ENCODE peak calls at places on chromosomes 13 and 19, in four cellular contexts. Y is HCT116, G is SK-N-SH, Z is H1. S is an unnamed sample.

GRCh38 chr19:35746556-35746955 is 1.1 kb downstream of the PSENEN start:
- DNase-seq in Y (no peak), Z (no peak), G (no peak), S (no peak)

GRCh38 chr13:76830805-76831204 is 55.4 kb downstream of the KCTD12 start:
- DNase-seq in Y (no peak), Z (no peak), G (no peak), S (peak; percentile 2)

GRCh38 chr19:21202865-21203494 is 61.1 kb downstream of the ZNF431 start:
- DNase-seq in G (peak; percentile 49), Z (peak; percentile 63), Y (peak; percentile 32), S (peak; percentile 92)

GRCh38 chr19:49590971-49591730 is at the start of gene PRR12:
- DNase-seq in G (peak; percentile 89), Y (no peak), Z (peak; percentile 77), S (peak; percentile 83)

GRCh38 chr13:32408999-32409313 is 19.0 kb downstream of the N4BP2L1 start:
- DNase-seq in Y (no peak), Z (no peak), G (no peak), S (no peak)

GRCh38 chr13:113413898-113414282 is 39.4 kb downstream of the ADPRHL1 start:
- DNase-seq in Z (no peak), Y (no peak), G (no peak), S (no peak)

GRCh38 chr13:70890289-70890688 is 782.0 kb upstream of the KLHL1 start:
- DNase-seq in Y (no peak), Z (no peak), G (no peak), S (peak; percentile 7)

GRCh38 chr19:39927524-39928356 is 6.7 kb downstream of the FCGBP start:
- DNase-seq in Y (no peak), Z (no peak), G (no peak), S (no peak)

GRCh38 chr19:38647966-38648788 is 728 bp downstream of the ACTN4 start:
- DNase-seq in Z (no peak), G (peak; percentile 49), Y (no peak), S (no peak)

GRCh38 chr13:19305434-19305833 is 123.8 kb upstream of the TUBA3C start:
- DNase-seq in G (no peak), Z (no peak), Y (no peak), S (no peak)

GRCh38 chr13:45055902-45056648 is 64.2 kb upstream of the GTF2F2 start:
- DNase-seq in G (no peak), Z (no peak), Y (peak; percentile 42), S (no peak)

GRCh38 chr19:18596752-18597157 is 8.2 kb downstream of the REX1BD start:
- DNase-seq in Z (peak; percentile 91), Y (peak; percentile 10), G (peak; percentile 89), S (peak; percentile 87)

GRCh38 chr13:76019421-76020044 is 383.4 kb downstream of the LMO7 start:
- DNase-seq in G (peak; percentile 11), Y (peak; percentile 28), Z (peak; percentile 78), S (peak; percentile 88)

GRCh38 chr13:92806215-92806614 is 420.4 kb upstream of the GPC6 start:
- DNase-seq in Y (no peak), G (no peak), Z (no peak), S (no peak)

GRCh38 chr19:3068071-3068470 is 5.8 kb upstream of the TLE5 start:
- DNase-seq in Y (no peak), G (peak; percentile 82), Z (no peak), S (no peak)

GRCh38 chr19:52922841-52923781 is at the start of gene ZNF888:
- DNase-seq in Z (peak; percentile 93), Y (peak; percentile 59), G (peak; percentile 91), S (peak; percentile 91)

GRCh38 chr19:8731428-8732169 is 10.2 kb downstream of the OR2Z1 start:
- DNase-seq in Z (no peak), G (no peak), Y (no peak), S (peak; percentile 4)

GRCh38 chr19:38173324-38174041 is 50.5 kb downstream of the DPF1 start:
- DNase-seq in Y (no peak), G (peak; percentile 76), Z (no peak), S (no peak)

GRCh38 chr13:30752201-30752797 is 17.0 kb downstream of the ALOX5AP start:
- DNase-seq in Z (no peak), G (no peak), Y (no peak), S (no peak)

GRCh38 chr13:77745784-77746183 is 48.3 kb downstream of the SLAIN1 start:
- DNase-seq in Y (no peak), G (no peak), Z (no peak), S (no peak)

GRCh38 chr19:38658462-38659306 is 11.2 kb downstream of the ACTN4 start:
- DNase-seq in G (no peak), Y (peak; percentile 83), Z (no peak), S (no peak)

GRCh38 chr13:80224468-80224867 is 116.5 kb downstream of the SPRY2 start:
- DNase-seq in Y (no peak), G (no peak), Z (no peak), S (no peak)

GRCh38 chr19:11088508-11089253 is 582 bp upstream of the LDLR start:
- DNase-seq in Z (no peak), Y (no peak), G (no peak), S (no peak)

GRCh38 chr13:113970810-113971470 is 2.9 kb downstream of the C13orf46 start:
- DNase-seq in G (no peak), Y (no peak), Z (no peak), S (no peak)

GRCh38 chr13:113273856-113274590 is 23.0 kb upstream of the LAMP1 start:
- DNase-seq in Y (no peak), Z (no peak), G (no peak), S (no peak)

GRCh38 chr19:330503-330902 is 14.1 kb downstream of the MIER2 start:
- DNase-seq in G (no peak), Z (no peak), Y (no peak), S (no peak)

GRCh38 chr19:328025-328505 is 16.5 kb downstream of the MIER2 start:
- DNase-seq in Z (no peak), G (no peak), Y (peak; percentile 6), S (no peak)

GRCh38 chr19:327291-328024 is 17.1 kb downstream of the MIER2 start:
- DNase-seq in Z (no peak), Y (no peak), G (no peak), S (no peak)

GRCh38 chr19:326851-327250 is 17.7 kb downstream of the MIER2 start:
- DNase-seq in G (no peak), Z (no peak), Y (no peak), S (no peak)

GRCh38 chr19:329876-330275 is 14.7 kb downstream of the MIER2 start:
- DNase-seq in Z (no peak), G (no peak), Y (no peak), S (no peak)
- H2AFZ ChIP-seq in Z (no peak overlapping the region), G (no peak overlapping the region), Y (no peak overlapping the region), S (no peak overlapping the region)

GRCh38 chr19:20060282-20060681 is 17.5 kb upstream of the ZNF90 start:
- DNase-seq in Z (no peak), G (no peak), Y (no peak), S (no peak)
- TF ChIP-seq POLR2AphosphoS5 in Z (no peak), G (no peak), Y (no peak), S (no peak)

GRCh38 chr19:16605552-16605951 is 22.5 kb downstream of the MED26 start:
- DNase-seq in G (peak; percentile 38), Y (no peak), Z (no peak), S (no peak)
- TF ChIP-seq CTCF in G (no peak), Y (no peak), Z (no peak), S (peak; percentile 4)

DNA sequence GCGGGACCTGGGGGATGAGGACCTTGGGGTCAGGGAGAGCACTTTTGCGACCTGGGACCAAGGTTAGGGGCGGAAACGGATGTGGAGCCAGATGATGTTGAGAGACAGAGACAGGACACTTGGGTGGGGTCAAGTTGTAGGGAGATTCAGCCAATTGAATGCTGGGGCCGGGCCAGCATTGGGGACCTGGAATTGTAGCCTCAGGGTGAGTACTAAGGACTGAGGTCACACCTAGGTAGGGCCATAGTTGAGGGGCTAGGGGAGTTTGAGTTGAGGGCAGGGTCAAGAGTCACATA is 1.2 kb downstream of the ALKBH7 start:
- DNase-seq in Y (no peak), Z (no peak), G (no peak), S (no peak)
- H2AFZ ChIP-seq in Y (no peak overlapping the region), Z (no peak overlapping the region), G (peak overlapping the region; percentile 35), S (no peak overlapping the region)

GRCh38 chr19:41327499-41328156 is 17.7 kb downstream of the CCDC97 start:
- DNase-seq in Z (peak; percentile 71), G (peak; percentile 44), Y (no peak), S (peak; percentile 67)
- TF ChIP-seq POLR2AphosphoS5 in Z (no peak), G (no peak), Y (no peak), S (no peak)

DNA sequence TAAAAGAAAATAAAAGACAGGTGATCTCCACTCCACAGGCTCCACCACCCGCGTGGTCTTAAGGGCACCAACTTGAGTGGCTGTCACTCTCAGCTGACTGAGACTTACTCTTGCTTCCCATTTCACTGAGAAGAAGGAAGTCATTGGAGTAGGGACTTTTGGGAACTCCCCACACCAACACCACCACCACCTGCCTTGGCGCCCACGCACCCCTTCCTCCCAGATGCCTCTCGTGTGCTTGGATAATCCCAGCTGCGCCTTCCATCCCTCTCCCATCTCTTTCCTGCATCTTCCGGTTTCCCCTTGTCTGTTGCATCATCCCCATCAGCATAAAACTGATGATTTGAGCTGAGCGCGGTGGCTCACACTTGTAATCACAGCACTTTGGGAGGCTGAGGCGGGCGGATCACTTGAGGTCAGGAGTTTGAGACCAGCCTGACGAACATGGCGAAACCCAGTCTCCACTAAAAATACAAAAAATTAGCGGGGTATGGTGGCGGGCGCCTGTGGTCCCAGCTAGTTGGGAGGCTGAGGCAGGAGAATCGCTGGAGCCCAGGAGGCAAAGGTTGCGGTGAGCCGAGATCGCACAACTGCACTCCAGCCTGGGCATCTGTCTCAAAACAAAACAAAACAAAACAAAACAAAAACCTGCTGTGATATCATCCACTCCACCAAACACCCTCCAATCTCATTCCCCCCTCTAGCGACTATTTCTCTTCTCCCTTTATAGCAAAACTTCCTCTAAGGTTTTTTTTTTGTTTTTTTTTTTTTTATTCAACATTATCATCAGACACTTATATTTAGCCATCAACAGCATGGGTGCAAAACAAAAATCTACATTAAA is 25.5 kb downstream of the AP2S1 start:
- DNase-seq in Y (no peak), Z (no peak), G (no peak), S (no peak)
- TF ChIP-seq CTCF in Y (no peak), Z (no peak), G (no peak), S (no peak)

GRCh38 chr19:29517946-29518345 is 7.8 kb upstream of the VSTM2B start:
- DNase-seq in Z (no peak), G (no peak), Y (no peak), S (no peak)
- H2AFZ ChIP-seq in Z (no peak overlapping the region), G (no peak overlapping the region), Y (no peak overlapping the region), S (no peak overlapping the region)

S was measured in GM23338.